ENCODE peak calls at places on chromosome 16, in six cellular contexts. One of them, this sample, is unnamed.

GRCh38 chr16:57722651-57723050 is 12.9 kb upstream of the KATNB1 start:
- DNase-seq in mucosa of descending colon: no peak
- DNase-seq in activated naive CD8-positive, alpha-beta T cell treated with anti-CD3 and anti-CD28 coated beads for 36 hours: no peak
- DNase-seq in GM04503: no peak
- DNase-seq in HCT116: no peak
- DNase-seq in NCI-H2227 treated with DMSO at 0.1 percent for 48 hours: no peak
- DNase-seq in this sample: no peak

GRCh38 chr16:8677481-8677880 is 3.1 kb downstream of the ABAT start:
- DNase-seq in NCI-H2227 treated with DMSO at 0.1 percent for 48 hours: no peak
- DNase-seq in mucosa of descending colon: no peak
- DNase-seq in activated naive CD8-positive, alpha-beta T cell treated with anti-CD3 and anti-CD28 coated beads for 36 hours: no peak
- DNase-seq in GM04503: no peak
- DNase-seq in HCT116: no peak
- DNase-seq in this sample: no peak

GRCh38 chr16:30115238-30115637 is 1.9 kb upstream of the GDPD3 start:
- DNase-seq in activated naive CD8-positive, alpha-beta T cell treated with anti-CD3 and anti-CD28 coated beads for 36 hours: no peak
- DNase-seq in mucosa of descending colon: peak
- DNase-seq in HCT116: no peak
- DNase-seq in NCI-H2227 treated with DMSO at 0.1 percent for 48 hours: no peak
- DNase-seq in GM04503: no peak
- DNase-seq in this sample: no peak

GRCh38 chr16:9761870-9762269 is 420.4 kb downstream of the GRIN2A start:
- DNase-seq in NCI-H2227 treated with DMSO at 0.1 percent for 48 hours: no peak
- DNase-seq in activated naive CD8-positive, alpha-beta T cell treated with anti-CD3 and anti-CD28 coated beads for 36 hours: no peak
- DNase-seq in HCT116: no peak
- DNase-seq in GM04503: no peak
- DNase-seq in mucosa of descending colon: no peak
- DNase-seq in this sample: no peak

GRCh38 chr16:73725147-73725546 is 571.5 kb upstream of the PSMD7 start:
- DNase-seq in activated naive CD8-positive, alpha-beta T cell treated with anti-CD3 and anti-CD28 coated beads for 36 hours: no peak
- DNase-seq in NCI-H2227 treated with DMSO at 0.1 percent for 48 hours: no peak
- DNase-seq in GM04503: no peak
- DNase-seq in HCT116: no peak
- DNase-seq in mucosa of descending colon: no peak
- DNase-seq in this sample: no peak

GRCh38 chr16:3089717-3090592 is 9.1 kb downstream of the ZSCAN10 start:
- DNase-seq in GM04503: no peak
- DNase-seq in HCT116: no peak
- DNase-seq in NCI-H2227 treated with DMSO at 0.1 percent for 48 hours: no peak
- DNase-seq in mucosa of descending colon: no peak
- DNase-seq in activated naive CD8-positive, alpha-beta T cell treated with anti-CD3 and anti-CD28 coated beads for 36 hours: no peak
- DNase-seq in this sample: no peak

GRCh38 chr16:48272837-48273421 is 25.6 kb upstream of the ABCC11 start:
- DNase-seq in mucosa of descending colon: no peak
- DNase-seq in activated naive CD8-positive, alpha-beta T cell treated with anti-CD3 and anti-CD28 coated beads for 36 hours: no peak
- DNase-seq in GM04503: no peak
- DNase-seq in NCI-H2227 treated with DMSO at 0.1 percent for 48 hours: no peak
- DNase-seq in HCT116: no peak
- DNase-seq in this sample: no peak

GRCh38 chr16:17830651-17831050 is 359.9 kb upstream of the XYLT1 start:
- DNase-seq in HCT116: no peak
- DNase-seq in activated naive CD8-positive, alpha-beta T cell treated with anti-CD3 and anti-CD28 coated beads for 36 hours: no peak
- DNase-seq in NCI-H2227 treated with DMSO at 0.1 percent for 48 hours: no peak
- DNase-seq in mucosa of descending colon: no peak
- DNase-seq in GM04503: no peak
- DNase-seq in this sample: no peak

GRCh38 chr16:49456763-49457162 is 83.2 kb downstream of the C16orf78 start:
- DNase-seq in NCI-H2227 treated with DMSO at 0.1 percent for 48 hours: no peak
- DNase-seq in activated naive CD8-positive, alpha-beta T cell treated with anti-CD3 and anti-CD28 coated beads for 36 hours: no peak
- DNase-seq in mucosa of descending colon: no peak
- DNase-seq in GM04503: no peak
- DNase-seq in HCT116: no peak
- DNase-seq in this sample: no peak

GRCh38 chr16:53156516-53156915 is 101.7 kb downstream of the CHD9 start:
- DNase-seq in activated naive CD8-positive, alpha-beta T cell treated with anti-CD3 and anti-CD28 coated beads for 36 hours: no peak
- DNase-seq in mucosa of descending colon: no peak
- DNase-seq in HCT116: no peak
- DNase-seq in NCI-H2227 treated with DMSO at 0.1 percent for 48 hours: no peak
- DNase-seq in GM04503: peak
- DNase-seq in this sample: no peak

GRCh38 chr16:85157813-85158701 is 45.8 kb upstream of the CIBAR2 start:
- DNase-seq in mucosa of descending colon: no peak
- DNase-seq in HCT116: no peak
- DNase-seq in NCI-H2227 treated with DMSO at 0.1 percent for 48 hours: no peak
- DNase-seq in activated naive CD8-positive, alpha-beta T cell treated with anti-CD3 and anti-CD28 coated beads for 36 hours: peak
- DNase-seq in GM04503: no peak
- DNase-seq in this sample: no peak

GRCh38 chr16:17347624-17348023 is 123.1 kb downstream of the XYLT1 start:
- DNase-seq in HCT116: no peak
- DNase-seq in GM04503: no peak
- DNase-seq in NCI-H2227 treated with DMSO at 0.1 percent for 48 hours: no peak
- DNase-seq in mucosa of descending colon: no peak
- DNase-seq in activated naive CD8-positive, alpha-beta T cell treated with anti-CD3 and anti-CD28 coated beads for 36 hours: no peak
- DNase-seq in this sample: no peak

GRCh38 chr16:66508261-66508913 is 41.5 kb downstream of the TK2 start:
- DNase-seq in GM04503: no peak
- DNase-seq in activated naive CD8-positive, alpha-beta T cell treated with anti-CD3 and anti-CD28 coated beads for 36 hours: no peak
- DNase-seq in mucosa of descending colon: no peak
- DNase-seq in NCI-H2227 treated with DMSO at 0.1 percent for 48 hours: peak
- DNase-seq in HCT116: no peak
- DNase-seq in this sample: no peak

GRCh38 chr16:85190572-85190971 is 78.3 kb upstream of the CIBAR2 start:
- DNase-seq in mucosa of descending colon: no peak
- DNase-seq in HCT116: no peak
- DNase-seq in GM04503: no peak
- DNase-seq in NCI-H2227 treated with DMSO at 0.1 percent for 48 hours: no peak
- DNase-seq in activated naive CD8-positive, alpha-beta T cell treated with anti-CD3 and anti-CD28 coated beads for 36 hours: no peak
- DNase-seq in this sample: no peak

GRCh38 chr16:62967606-62968005 is 931.4 kb upstream of the CDH8 start:
- DNase-seq in GM04503: no peak
- DNase-seq in mucosa of descending colon: no peak
- DNase-seq in activated naive CD8-positive, alpha-beta T cell treated with anti-CD3 and anti-CD28 coated beads for 36 hours: no peak
- DNase-seq in HCT116: no peak
- DNase-seq in NCI-H2227 treated with DMSO at 0.1 percent for 48 hours: no peak
- DNase-seq in this sample: no peak

GRCh38 chr16:73126453-73126853 is 78.5 kb upstream of the ZFHX3 start:
- DNase-seq in HCT116: no peak
- DNase-seq in GM04503: peak
- DNase-seq in activated naive CD8-positive, alpha-beta T cell treated with anti-CD3 and anti-CD28 coated beads for 36 hours: no peak
- DNase-seq in mucosa of descending colon: no peak
- DNase-seq in NCI-H2227 treated with DMSO at 0.1 percent for 48 hours: no peak
- DNase-seq in this sample: no peak

GRCh38 chr16:56743840-56744239 is 13.9 kb downstream of the NUP93 start:
- DNase-seq in HCT116: no peak
- DNase-seq in mucosa of descending colon: no peak
- DNase-seq in NCI-H2227 treated with DMSO at 0.1 percent for 48 hours: no peak
- DNase-seq in GM04503: peak
- DNase-seq in activated naive CD8-positive, alpha-beta T cell treated with anti-CD3 and anti-CD28 coated beads for 36 hours: no peak
- DNase-seq in this sample: peak

GRCh38 chr16:84043486-84044107 is 1.0 kb upstream of the SLC38A8 start:
- DNase-seq in GM04503: no peak
- DNase-seq in activated naive CD8-positive, alpha-beta T cell treated with anti-CD3 and anti-CD28 coated beads for 36 hours: no peak
- DNase-seq in mucosa of descending colon: no peak
- DNase-seq in HCT116: no peak
- DNase-seq in NCI-H2227 treated with DMSO at 0.1 percent for 48 hours: no peak
- DNase-seq in this sample: peak

GRCh38 chr16:14545346-14545884 is 84.6 kb downstream of the PARN start:
- DNase-seq in activated naive CD8-positive, alpha-beta T cell treated with anti-CD3 and anti-CD28 coated beads for 36 hours: no peak
- DNase-seq in mucosa of descending colon: no peak
- DNase-seq in GM04503: no peak
- DNase-seq in NCI-H2227 treated with DMSO at 0.1 percent for 48 hours: no peak
- DNase-seq in HCT116: no peak
- DNase-seq in this sample: no peak

GRCh38 chr16:19701091-19701490 is 16.9 kb downstream of the KNOP1 start:
- DNase-seq in HCT116: no peak
- DNase-seq in NCI-H2227 treated with DMSO at 0.1 percent for 48 hours: no peak
- DNase-seq in activated naive CD8-positive, alpha-beta T cell treated with anti-CD3 and anti-CD28 coated beads for 36 hours: no peak
- DNase-seq in GM04503: no peak
- DNase-seq in mucosa of descending colon: no peak
- DNase-seq in this sample: no peak

GRCh38 chr16:3536271-3536671 is 35.5 kb downstream of the CLUAP1 start:
- DNase-seq in HCT116: no peak
- DNase-seq in GM04503: peak
- DNase-seq in NCI-H2227 treated with DMSO at 0.1 percent for 48 hours: no peak
- DNase-seq in activated naive CD8-positive, alpha-beta T cell treated with anti-CD3 and anti-CD28 coated beads for 36 hours: no peak
- DNase-seq in mucosa of descending colon: no peak
- DNase-seq in this sample: no peak

GRCh38 chr16:75080205-75081029 is 36.2 kb downstream of the LDHD start:
- DNase-seq in GM04503: no peak
- DNase-seq in mucosa of descending colon: no peak
- DNase-seq in activated naive CD8-positive, alpha-beta T cell treated with anti-CD3 and anti-CD28 coated beads for 36 hours: no peak
- DNase-seq in NCI-H2227 treated with DMSO at 0.1 percent for 48 hours: no peak
- DNase-seq in HCT116: no peak
- DNase-seq in this sample: no peak

GRCh38 chr16:83979456-83979855 is 11.4 kb downstream of the NECAB2 start:
- DNase-seq in activated naive CD8-positive, alpha-beta T cell treated with anti-CD3 and anti-CD28 coated beads for 36 hours: no peak
- DNase-seq in NCI-H2227 treated with DMSO at 0.1 percent for 48 hours: no peak
- DNase-seq in GM04503: no peak
- DNase-seq in mucosa of descending colon: no peak
- DNase-seq in HCT116: no peak
- DNase-seq in this sample: no peak

GRCh38 chr16:64962786-64963185 is 159.1 kb downstream of the CDH11 start:
- DNase-seq in mucosa of descending colon: no peak
- DNase-seq in NCI-H2227 treated with DMSO at 0.1 percent for 48 hours: no peak
- DNase-seq in HCT116: no peak
- DNase-seq in GM04503: no peak
- DNase-seq in activated naive CD8-positive, alpha-beta T cell treated with anti-CD3 and anti-CD28 coated beads for 36 hours: no peak
- DNase-seq in this sample: peak

GRCh38 chr16:50547340-50547865 is 793 bp upstream of the NKD1 start:
- DNase-seq in mucosa of descending colon: peak
- DNase-seq in GM04503: no peak
- DNase-seq in activated naive CD8-positive, alpha-beta T cell treated with anti-CD3 and anti-CD28 coated beads for 36 hours: peak
- DNase-seq in HCT116: peak
- DNase-seq in NCI-H2227 treated with DMSO at 0.1 percent for 48 hours: peak
- DNase-seq in this sample: peak

GRCh38 chr16:67781548-67781921 is 24.8 kb downstream of the RANBP10 start:
- DNase-seq in mucosa of descending colon: no peak
- DNase-seq in GM04503: no peak
- DNase-seq in activated naive CD8-positive, alpha-beta T cell treated with anti-CD3 and anti-CD28 coated beads for 36 hours: no peak
- DNase-seq in NCI-H2227 treated with DMSO at 0.1 percent for 48 hours: no peak
- DNase-seq in HCT116: no peak
- DNase-seq in this sample: no peak

GRCh38 chr16:58658796-58659211 is 25.8 kb downstream of the SLC38A7 start:
- DNase-seq in HCT116: no peak
- DNase-seq in GM04503: no peak
- DNase-seq in activated naive CD8-positive, alpha-beta T cell treated with anti-CD3 and anti-CD28 coated beads for 36 hours: no peak
- DNase-seq in NCI-H2227 treated with DMSO at 0.1 percent for 48 hours: no peak
- DNase-seq in mucosa of descending colon: no peak
- DNase-seq in this sample: no peak

GRCh38 chr16:55113195-55113594 is 182.5 kb downstream of the IRX5 start:
- DNase-seq in GM04503: no peak
- DNase-seq in NCI-H2227 treated with DMSO at 0.1 percent for 48 hours: no peak
- DNase-seq in activated naive CD8-positive, alpha-beta T cell treated with anti-CD3 and anti-CD28 coated beads for 36 hours: no peak
- DNase-seq in mucosa of descending colon: no peak
- DNase-seq in HCT116: no peak
- DNase-seq in this sample: no peak

GRCh38 chr16:55528974-55529373 is 20.1 kb downstream of the LPCAT2 start:
- DNase-seq in activated naive CD8-positive, alpha-beta T cell treated with anti-CD3 and anti-CD28 coated beads for 36 hours: no peak
- DNase-seq in GM04503: peak
- DNase-seq in mucosa of descending colon: no peak
- DNase-seq in NCI-H2227 treated with DMSO at 0.1 percent for 48 hours: no peak
- DNase-seq in HCT116: no peak
- DNase-seq in this sample: peak

This sample was measured in dermis microvascular lymphatic vessel endothelial cell.